ENCODE peak calls at places on chromosome 9, in nine cellular contexts. S is PC-3, M is SJCRH30, D is fibroblast of lung, Z is aorta, A is MM.1S, Q is DND-41, Y is H9, W is endodermal cell. C is an unnamed sample.

GRCh38 chr9:135939351-135940265 is 21.6 kb downstream of the UBAC1 start:
- DNase-seq in D (no peak), Q (peak; percentile 43), M (no peak), W (no peak), S (no peak), A (no peak), Z (no peak), Y (no peak), C (no peak)

GRCh38 chr9:89467278-89467625 is 30.7 kb downstream of the SEMA4D start:
- DNase-seq in S (no peak), W (no peak), A (no peak), Z (no peak), D (no peak), Y (no peak), M (no peak), Q (no peak), C (no peak)

GRCh38 chr9:21591221-21592062 is 109.3 kb upstream of the IFNE start:
- DNase-seq in W (peak; percentile 88), M (peak; percentile 26), A (no peak), D (peak; percentile 100), S (peak; percentile 90), Q (no peak), Y (peak; percentile 72), Z (peak; percentile 77), C (no peak)

GRCh38 chr9:125409217-125409636 is 147.6 kb downstream of the GAPVD1 start:
- DNase-seq in D (no peak), M (peak; percentile 39), Q (no peak), A (no peak), Y (peak; percentile 66), W (peak; percentile 64), S (no peak), Z (no peak), C (no peak)

GRCh38 chr9:134007150-134007549 is 15.0 kb upstream of the VAV2 start:
- DNase-seq in D (no peak), M (peak; percentile 92), S (no peak), A (no peak), Z (peak; percentile 21), Y (no peak), Q (no peak), W (no peak), C (no peak)

GRCh38 chr9:79490657-79491250 is 81.0 kb upstream of the TLE4 start:
- DNase-seq in D (no peak), Q (no peak), Y (no peak), A (no peak), S (no peak), W (no peak), Z (no peak), M (no peak), C (no peak)

GRCh38 chr9:79664375-79664825 is 92.6 kb downstream of the TLE4 start:
- DNase-seq in Y (no peak), Q (no peak), W (no peak), D (peak; percentile 25), M (no peak), A (no peak), Z (no peak), S (peak; percentile 50), C (no peak)

GRCh38 chr9:114035221-114035844 is 42.8 kb downstream of the AMBP start:
- DNase-seq in Y (peak; percentile 15), W (peak; percentile 19), Q (no peak), M (no peak), A (no peak), D (no peak), S (no peak), Z (no peak), C (no peak)

GRCh38 chr9:77896269-77897245 is 135.1 kb downstream of the GNAQ start:
- DNase-seq in S (no peak), Q (no peak), W (no peak), Z (no peak), Y (no peak), M (no peak), A (no peak), D (no peak), C (no peak)

GRCh38 chr9:127158995-127159801 is 36.8 kb upstream of the ANGPTL2 start:
- DNase-seq in W (peak; percentile 85), Y (peak; percentile 60), D (peak; percentile 92), S (no peak), Z (no peak), Q (no peak), A (no peak), M (peak; percentile 74), C (no peak)

GRCh38 chr9:4967521-4967920 is 17.6 kb upstream of the JAK2 start:
- DNase-seq in D (no peak), Q (no peak), W (no peak), S (no peak), A (no peak), Y (no peak), M (no peak), Z (no peak), C (no peak)

GRCh38 chr9:125428060-125428481 is 166.4 kb downstream of the GAPVD1 start:
- DNase-seq in M (peak; percentile 85), S (peak; percentile 54), Z (no peak), Q (peak; percentile 36), D (no peak), A (peak; percentile 7), W (peak; percentile 81), Y (no peak), C (peak; percentile 46)

GRCh38 chr9:134594376-134594941 is 47.1 kb upstream of the COL5A1 start:
- DNase-seq in Z (no peak), Y (no peak), D (no peak), S (no peak), A (no peak), Q (no peak), W (peak; percentile 44), M (no peak), C (no peak)

DNA sequence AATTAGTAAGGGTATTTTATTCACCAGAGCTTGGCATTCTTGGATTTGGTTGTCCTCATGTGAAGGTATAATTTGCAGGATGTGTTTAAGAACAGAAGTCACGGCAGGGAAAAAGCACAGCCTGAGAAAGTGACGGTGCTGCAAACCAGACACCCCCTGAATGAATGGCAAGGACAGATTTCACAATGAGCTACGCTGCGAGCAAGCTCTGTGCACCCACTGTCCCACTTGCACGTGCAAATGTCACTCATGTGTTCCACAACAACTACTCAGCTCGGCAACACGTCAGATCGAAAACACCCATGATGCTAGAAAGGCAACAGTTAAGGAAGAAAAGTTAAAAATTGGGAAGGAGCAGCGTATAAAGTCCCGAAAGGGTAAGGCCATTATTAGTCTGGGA is 168.9 kb downstream of the ROR2 start:
- DNase-seq in Z (no peak), A (no peak), M (no peak), W (no peak), S (no peak), Q (no peak), Y (no peak), D (no peak), C (no peak)
- H3K27me3 ChIP-seq in Z (no peaks in the 10 kb centered on the region), A (no peaks in the 10 kb centered on the region), M (peaks cover 15% of the 10 kb centered on the region), W (no peaks in the 10 kb centered on the region), S (peaks cover 65% of the 10 kb centered on the region), Q (peaks cover 7% of the 10 kb centered on the region), Y (no peaks in the 10 kb centered on the region), D (no peaks in the 10 kb centered on the region), C (peaks cover 2% of the 10 kb centered on the region)

DNA sequence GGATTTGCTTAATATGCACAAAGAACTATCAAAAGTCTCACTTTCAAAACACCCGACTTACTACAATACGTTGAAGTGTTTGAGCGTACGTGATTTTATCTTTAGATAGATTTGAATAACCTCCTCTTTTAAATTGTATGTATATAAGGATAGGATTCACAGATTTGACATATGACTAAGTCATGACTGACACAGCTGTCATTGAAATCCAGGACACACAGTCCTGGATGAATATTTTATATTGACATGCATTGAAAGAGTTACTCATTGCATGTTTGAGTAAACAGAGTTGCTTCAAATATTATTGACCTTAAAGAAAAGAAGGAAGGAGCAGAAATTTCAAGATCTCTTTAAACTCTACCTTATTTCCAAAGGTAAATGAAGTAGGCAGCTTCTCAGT is 3.3 kb downstream of the MUSK start:
- DNase-seq in Y (no peak), D (no peak), S (peak; percentile 83), Q (no peak), M (no peak), Z (no peak), W (no peak), A (no peak), C (no peak)
- H3K27me3 ChIP-seq in Y (no peaks in the 10 kb centered on the region), D (no peaks in the 10 kb centered on the region), S (no peaks in the 10 kb centered on the region), Q (peaks cover 3% of the 10 kb centered on the region), M (no peaks in the 10 kb centered on the region), Z (no peaks in the 10 kb centered on the region), W (no peaks in the 10 kb centered on the region), A (no peaks in the 10 kb centered on the region), C (no peaks in the 10 kb centered on the region)

GRCh38 chr9:122124528-122124927 is 31.4 kb upstream of the TTLL11 start:
- DNase-seq in Y (no peak), A (no peak), Q (no peak), Z (peak; percentile 58), M (no peak), S (no peak), W (no peak), D (no peak), C (no peak)
- H3K27me3 ChIP-seq in Y (peaks cover 3% of the 10 kb centered on the region), A (peaks cover 18% of the 10 kb centered on the region), Q (no peaks in the 10 kb centered on the region), Z (no peaks in the 10 kb centered on the region), M (no peaks in the 10 kb centered on the region), S (no peaks in the 10 kb centered on the region), W (peaks cover 43% of the 10 kb centered on the region), D (no peaks in the 10 kb centered on the region), C (peaks cover 1% of the 10 kb centered on the region)

GRCh38 chr9:132162764-132163456 is 1.1 kb downstream of the NTNG2 start:
- DNase-seq in A (no peak), W (peak; percentile 65), Q (no peak), Z (no peak), M (no peak), D (no peak), Y (no peak), S (no peak), C (no peak)
- H3K27me3 ChIP-seq in A (peaks cover 95% of the 10 kb centered on the region), W (peaks cover 97% of the 10 kb centered on the region), Q (peaks cover 64% of the 10 kb centered on the region), Z (no peaks in the 10 kb centered on the region), M (peaks cover 36% of the 10 kb centered on the region), D (peaks cover 30% of the 10 kb centered on the region), Y (peaks cover 35% of the 10 kb centered on the region), S (peaks cover 41% of the 10 kb centered on the region), C (peaks cover 5% of the 10 kb centered on the region)

C was measured in GM06990.